ENCODE peak calls at places on chromosome 15, in seven cellular contexts. P, K, G, Y, R, U and N are unnamed samples.

GRCh38 chr15:68819451-68820204 is 1.1 kb downstream of the ANP32A start:
- DNase-seq in P (peak), K (no peak), G (no peak), Y (no peak), R (peak), U (peak), N (no peak)

GRCh38 chr15:85381850-85382751 is 1.7 kb downstream of the AKAP13 start:
- DNase-seq in P (no peak), K (no peak), G (no peak), Y (no peak), R (no peak), U (no peak), N (peak)

GRCh38 chr15:73915085-73915484 is 11.2 kb upstream of the LOXL1 start:
- DNase-seq in P (no peak), K (no peak), G (no peak), Y (no peak), R (no peak), U (no peak), N (no peak)

GRCh38 chr15:23370578-23370977 is 16.0 kb downstream of the GOLGA8S start:
- DNase-seq in P (no peak), K (no peak), G (no peak), Y (no peak), R (no peak), U (no peak), N (no peak)

GRCh38 chr15:43133429-43134156 is at the start of gene TMEM62:
- DNase-seq in P (no peak), K (peak), G (no peak), Y (peak), R (peak), U (peak), N (peak)

GRCh38 chr15:101126618-101127502 is 125.0 kb downstream of the CHSY1 start:
- DNase-seq in P (peak), K (no peak), G (no peak), Y (no peak), R (peak), U (no peak), N (no peak)

GRCh38 chr15:95944193-95944592 is 386.3 kb upstream of the NR2F2 start:
- DNase-seq in P (no peak), K (no peak), G (no peak), Y (no peak), R (no peak), U (no peak), N (no peak)

GRCh38 chr15:31245756-31246155 is 80.9 kb upstream of the KLF13 start:
- DNase-seq in P (no peak), K (no peak), G (no peak), Y (no peak), R (no peak), U (no peak), N (no peak)

GRCh38 chr15:75349851-75350588 is 3.2 kb downstream of the NEIL1 start:
- DNase-seq in P (no peak), K (peak), G (no peak), Y (peak), R (peak), U (no peak), N (no peak)

GRCh38 chr15:48333553-48333952 is 2.3 kb downstream of the DUT start:
- DNase-seq in P (no peak), K (no peak), G (no peak), Y (no peak), R (no peak), U (no peak), N (no peak)

GRCh38 chr15:58545307-58546065 is 113.7 kb downstream of the LIPC start:
- DNase-seq in P (no peak), K (no peak), G (no peak), Y (no peak), R (peak), U (no peak), N (no peak)

GRCh38 chr15:27820232-27820631 is 278.9 kb downstream of the OCA2 start:
- DNase-seq in P (no peak), K (no peak), G (no peak), Y (no peak), R (no peak), U (no peak), N (no peak)

GRCh38 chr15:38164061-38164460 is 88.6 kb upstream of the SPRED1 start:
- DNase-seq in P (no peak), K (no peak), G (no peak), Y (no peak), R (no peak), U (no peak), N (no peak)

GRCh38 chr15:83846847-83847246 is 192.9 kb downstream of the ADAMTSL3 start:
- DNase-seq in P (peak), K (no peak), G (peak), Y (no peak), R (no peak), U (no peak), N (peak)